ENCODE peak calls at places on chromosomes 13 and 19, in seven cellular contexts. One of them, this sample, is unnamed. For H3K9me3, the result is how much of the 10 kb centered on the place peaks cover.

GRCh38 chr19:15337202-15337601 is 4.9 kb upstream of the BRD4 start:
- DNase-seq in AG04450: no peak
- DNase-seq in CD4-positive, alpha-beta T cell: no peak
- DNase-seq in body of pancreas: no peak
- DNase-seq in fibroblast of lung: peak
- DNase-seq in ovary: no peak
- DNase-seq in A549: no peak
- DNase-seq in this sample: no peak

GRCh38 chr19:13634658-13635057 is 128.4 kb upstream of the CACNA1A start:
- DNase-seq in AG04450: no peak
- DNase-seq in CD4-positive, alpha-beta T cell: no peak
- DNase-seq in body of pancreas: no peak
- DNase-seq in fibroblast of lung: no peak
- DNase-seq in ovary: no peak
- DNase-seq in A549: no peak
- DNase-seq in this sample: no peak

GRCh38 chr13:28540612-28541011 is 45.7 kb upstream of the FLT1 start:
- DNase-seq in AG04450: no peak
- DNase-seq in CD4-positive, alpha-beta T cell: no peak
- DNase-seq in body of pancreas: no peak
- DNase-seq in fibroblast of lung: no peak
- DNase-seq in ovary: no peak
- DNase-seq in A549: no peak
- DNase-seq in this sample: no peak

GRCh38 chr19:47280183-47280797 is 5.6 kb downstream of the INAFM1 start:
- DNase-seq in AG04450: no peak
- DNase-seq in CD4-positive, alpha-beta T cell: peak
- DNase-seq in body of pancreas: no peak
- DNase-seq in fibroblast of lung: no peak
- DNase-seq in ovary: no peak
- DNase-seq in A549: peak
- DNase-seq in this sample: peak

GRCh38 chr19:5961969-5962945 is 15.7 kb downstream of the RANBP3 start:
- DNase-seq in AG04450: no peak
- DNase-seq in CD4-positive, alpha-beta T cell: peak
- DNase-seq in body of pancreas: peak
- DNase-seq in fibroblast of lung: peak
- DNase-seq in ovary: no peak
- DNase-seq in A549: no peak
- DNase-seq in this sample: peak

GRCh38 chr19:6773323-6773931 is 919 bp downstream of the VAV1 start:
- DNase-seq in AG04450: no peak
- DNase-seq in CD4-positive, alpha-beta T cell: peak
- DNase-seq in body of pancreas: no peak
- DNase-seq in fibroblast of lung: no peak
- DNase-seq in ovary: no peak
- DNase-seq in A549: no peak
- DNase-seq in this sample: no peak

GRCh38 chr19:35549174-35549788 is 3.9 kb downstream of the TMEM147 start:
- DNase-seq in AG04450: no peak
- DNase-seq in CD4-positive, alpha-beta T cell: peak
- DNase-seq in body of pancreas: peak
- DNase-seq in fibroblast of lung: peak
- DNase-seq in ovary: peak
- DNase-seq in A549: peak
- DNase-seq in this sample: peak

GRCh38 chr13:40181203-40181845 is 485.1 kb downstream of the FOXO1 start:
- DNase-seq in AG04450: no peak
- DNase-seq in CD4-positive, alpha-beta T cell: no peak
- DNase-seq in body of pancreas: peak
- DNase-seq in fibroblast of lung: peak
- DNase-seq in ovary: no peak
- DNase-seq in A549: no peak
- DNase-seq in this sample: no peak

GRCh38 chr19:45154064-45154827 is 6.5 kb downstream of the NKPD1 start:
- DNase-seq in AG04450: no peak
- DNase-seq in CD4-positive, alpha-beta T cell: no peak
- DNase-seq in body of pancreas: no peak
- DNase-seq in fibroblast of lung: peak
- DNase-seq in ovary: no peak
- DNase-seq in A549: no peak
- DNase-seq in this sample: no peak

GRCh38 chr19:48206402-48207093 is 36.1 kb downstream of the ZSWIM9 start:
- DNase-seq in AG04450: no peak
- DNase-seq in CD4-positive, alpha-beta T cell: no peak
- DNase-seq in body of pancreas: no peak
- DNase-seq in fibroblast of lung: no peak
- DNase-seq in ovary: no peak
- DNase-seq in A549: no peak
- DNase-seq in this sample: no peak

GRCh38 chr13:106468207-106468606 is 67.3 kb downstream of the EFNB2 start:
- DNase-seq in AG04450: no peak
- DNase-seq in CD4-positive, alpha-beta T cell: no peak
- DNase-seq in body of pancreas: no peak
- DNase-seq in fibroblast of lung: no peak
- DNase-seq in ovary: no peak
- DNase-seq in A549: no peak
- DNase-seq in this sample: no peak

GRCh38 chr13:96426160-96426559 is 336.3 kb downstream of the HS6ST3 start:
- DNase-seq in AG04450: no peak
- DNase-seq in CD4-positive, alpha-beta T cell: no peak
- DNase-seq in body of pancreas: no peak
- DNase-seq in fibroblast of lung: no peak
- DNase-seq in ovary: no peak
- DNase-seq in A549: no peak
- DNase-seq in this sample: no peak

GRCh38 chr13:94344126-94344863 is 135.2 kb downstream of the DCT start:
- DNase-seq in AG04450: no peak
- DNase-seq in CD4-positive, alpha-beta T cell: no peak
- DNase-seq in body of pancreas: no peak
- DNase-seq in fibroblast of lung: peak
- DNase-seq in ovary: no peak
- DNase-seq in A549: no peak
- DNase-seq in this sample: no peak

GRCh38 chr13:50125306-50125555 is 110.0 kb downstream of the KCNRG start:
- DNase-seq in AG04450: no peak
- DNase-seq in CD4-positive, alpha-beta T cell: no peak
- DNase-seq in body of pancreas: no peak
- DNase-seq in fibroblast of lung: no peak
- DNase-seq in ovary: no peak
- DNase-seq in A549: peak
- DNase-seq in this sample: no peak

GRCh38 chr13:23007430-23007829 is 173.3 kb upstream of the SGCG start:
- DNase-seq in AG04450: no peak
- DNase-seq in CD4-positive, alpha-beta T cell: no peak
- DNase-seq in body of pancreas: no peak
- DNase-seq in fibroblast of lung: no peak
- DNase-seq in ovary: peak
- DNase-seq in A549: no peak
- DNase-seq in this sample: no peak

GRCh38 chr19:49642488-49643035 is 553 bp downstream of the SCAF1 start:
- DNase-seq in AG04450: no peak
- DNase-seq in CD4-positive, alpha-beta T cell: no peak
- DNase-seq in body of pancreas: no peak
- DNase-seq in fibroblast of lung: no peak
- DNase-seq in ovary: peak
- DNase-seq in A549: no peak
- DNase-seq in this sample: no peak

GRCh38 chr13:34357435-34358232 is 539.7 kb downstream of the RFC3 start:
- DNase-seq in AG04450: peak
- DNase-seq in CD4-positive, alpha-beta T cell: no peak
- DNase-seq in body of pancreas: peak
- DNase-seq in fibroblast of lung: peak
- DNase-seq in ovary: no peak
- DNase-seq in A549: no peak
- DNase-seq in this sample: no peak

GRCh38 chr13:48838193-48839000 is 137.3 kb upstream of the FNDC3A start:
- DNase-seq in AG04450: peak
- DNase-seq in CD4-positive, alpha-beta T cell: no peak
- DNase-seq in body of pancreas: no peak
- DNase-seq in fibroblast of lung: no peak
- DNase-seq in ovary: no peak
- DNase-seq in A549: no peak
- DNase-seq in this sample: no peak

GRCh38 chr19:6021878-6022569 is 44.1 kb upstream of the RANBP3 start:
- DNase-seq in AG04450: peak
- DNase-seq in CD4-positive, alpha-beta T cell: peak
- DNase-seq in body of pancreas: peak
- DNase-seq in fibroblast of lung: peak
- DNase-seq in ovary: peak
- DNase-seq in A549: peak
- DNase-seq in this sample: peak

GRCh38 chr13:109779074-109779473 is 7.3 kb downstream of the IRS2 start:
- DNase-seq in AG04450: no peak
- DNase-seq in CD4-positive, alpha-beta T cell: peak
- DNase-seq in body of pancreas: no peak
- DNase-seq in fibroblast of lung: peak
- DNase-seq in ovary: no peak
- DNase-seq in A549: no peak
- DNase-seq in this sample: peak

GRCh38 chr13:100630564-100630963 is 42.0 kb upstream of the GGACT start:
- DNase-seq in AG04450: no peak
- DNase-seq in CD4-positive, alpha-beta T cell: no peak
- DNase-seq in body of pancreas: no peak
- DNase-seq in fibroblast of lung: no peak
- DNase-seq in ovary: no peak
- DNase-seq in A549: no peak
- DNase-seq in this sample: no peak

GRCh38 chr19:7533925-7534480 is 1.5 kb upstream of the PNPLA6 start:
- DNase-seq in AG04450: peak
- DNase-seq in CD4-positive, alpha-beta T cell: peak
- DNase-seq in body of pancreas: peak
- DNase-seq in fibroblast of lung: peak
- DNase-seq in ovary: peak
- DNase-seq in A549: peak
- DNase-seq in this sample: peak

GRCh38 chr13:94646904-94647303 is 45.2 kb downstream of the GPR180 start:
- DNase-seq in AG04450: no peak
- DNase-seq in CD4-positive, alpha-beta T cell: no peak
- DNase-seq in body of pancreas: no peak
- DNase-seq in fibroblast of lung: no peak
- DNase-seq in ovary: no peak
- DNase-seq in A549: no peak
- DNase-seq in this sample: no peak

GRCh38 chr19:4542896-4543351 is 3.1 kb upstream of the LRG1 start:
- DNase-seq in AG04450: no peak
- DNase-seq in CD4-positive, alpha-beta T cell: no peak
- DNase-seq in body of pancreas: no peak
- DNase-seq in fibroblast of lung: no peak
- DNase-seq in ovary: peak
- DNase-seq in A549: no peak
- DNase-seq in this sample: no peak

GRCh38 chr19:31171936-31172335 is 177.3 kb downstream of the TSHZ3 start:
- DNase-seq in AG04450: no peak
- DNase-seq in CD4-positive, alpha-beta T cell: no peak
- DNase-seq in body of pancreas: no peak
- DNase-seq in fibroblast of lung: no peak
- DNase-seq in ovary: no peak
- DNase-seq in A549: no peak
- DNase-seq in this sample: no peak
- H3K9me3 ChIP-seq in AG04450: under half
- H3K9me3 ChIP-seq in CD4-positive, alpha-beta T cell: under half
- H3K9me3 ChIP-seq in body of pancreas: under half
- H3K9me3 ChIP-seq in fibroblast of lung: under half
- H3K9me3 ChIP-seq in ovary: under half
- H3K9me3 ChIP-seq in A549: under half
- H3K9me3 ChIP-seq in this sample: under half

GRCh38 chr13:46032341-46032740 is 20.2 kb downstream of the ZC3H13 start:
- DNase-seq in AG04450: no peak
- DNase-seq in CD4-positive, alpha-beta T cell: no peak
- DNase-seq in body of pancreas: no peak
- DNase-seq in fibroblast of lung: no peak
- DNase-seq in ovary: no peak
- DNase-seq in A549: no peak
- DNase-seq in this sample: no peak
- H3K9me3 ChIP-seq in AG04450: under half
- H3K9me3 ChIP-seq in CD4-positive, alpha-beta T cell: under half
- H3K9me3 ChIP-seq in body of pancreas: under half
- H3K9me3 ChIP-seq in fibroblast of lung: under half
- H3K9me3 ChIP-seq in ovary: under half
- H3K9me3 ChIP-seq in A549: under half
- H3K9me3 ChIP-seq in this sample: under half

DNA sequence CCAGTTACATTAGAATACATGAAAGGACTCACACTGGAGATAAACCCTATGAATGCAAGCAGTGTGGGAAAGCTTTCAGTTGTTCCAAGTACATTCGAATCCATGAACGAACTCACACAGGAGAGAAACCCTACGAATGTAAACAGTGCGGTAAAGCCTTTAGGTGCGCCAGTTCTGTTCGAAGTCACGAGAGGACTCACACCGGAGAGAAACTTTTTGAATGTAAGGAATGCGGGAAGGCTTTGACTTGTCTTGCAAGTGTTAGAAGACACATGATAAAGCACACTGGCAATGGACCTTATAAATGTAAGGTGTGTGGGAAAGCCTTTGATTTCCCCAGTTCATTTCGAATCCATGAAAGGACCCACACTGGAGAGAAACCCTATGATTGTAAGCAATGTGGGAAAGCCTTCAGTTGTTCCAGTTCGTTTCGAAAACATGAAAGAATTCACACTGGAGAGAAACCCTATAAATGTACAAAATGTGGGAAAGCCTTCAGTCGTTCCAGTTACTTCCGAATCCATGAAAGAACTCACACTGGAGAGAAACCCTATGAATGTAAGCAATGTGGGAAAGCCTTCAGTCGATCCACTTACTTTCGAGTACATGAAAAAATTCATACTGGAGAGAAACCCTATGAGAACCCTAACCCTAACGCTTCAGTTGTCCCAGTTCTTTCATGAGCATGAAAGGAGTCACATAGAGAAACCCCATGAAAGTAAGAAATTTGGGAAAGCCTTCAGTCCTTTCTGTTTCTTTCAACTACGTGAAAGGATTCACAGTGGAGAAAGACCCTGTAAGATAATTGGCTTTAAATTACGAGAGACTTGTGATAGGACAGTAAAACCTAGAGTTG is 20.2 kb downstream of the ZNF627 start:
- DNase-seq in AG04450: no peak
- DNase-seq in CD4-positive, alpha-beta T cell: no peak
- DNase-seq in body of pancreas: no peak
- DNase-seq in fibroblast of lung: peak
- DNase-seq in ovary: no peak
- DNase-seq in A549: no peak
- DNase-seq in this sample: no peak
- H3K9me3 ChIP-seq in AG04450: half or more
- H3K9me3 ChIP-seq in CD4-positive, alpha-beta T cell: under half
- H3K9me3 ChIP-seq in body of pancreas: under half
- H3K9me3 ChIP-seq in fibroblast of lung: under half
- H3K9me3 ChIP-seq in ovary: under half
- H3K9me3 ChIP-seq in A549: half or more
- H3K9me3 ChIP-seq in this sample: under half

DNA sequence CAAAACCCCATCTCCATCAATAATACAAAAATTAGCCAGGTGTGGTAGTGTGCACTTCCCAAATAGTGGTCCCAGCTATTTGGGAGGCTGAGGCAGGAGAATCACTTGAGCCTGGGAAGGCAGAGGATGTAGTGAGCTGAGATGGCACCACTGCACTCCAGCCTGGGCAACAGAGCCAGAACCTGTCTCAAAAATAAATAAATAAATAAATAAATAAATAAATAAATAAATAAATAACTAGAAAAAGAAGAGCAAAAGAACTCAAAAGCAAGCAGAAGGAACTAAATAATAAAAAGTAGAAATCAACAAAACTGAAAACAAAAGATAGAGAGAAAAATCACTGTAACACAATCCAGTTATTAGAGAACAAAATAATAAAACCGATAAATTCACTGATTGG is 12.3 kb downstream of the ZNF585A start:
- DNase-seq in AG04450: no peak
- DNase-seq in CD4-positive, alpha-beta T cell: no peak
- DNase-seq in body of pancreas: no peak
- DNase-seq in fibroblast of lung: no peak
- DNase-seq in ovary: no peak
- DNase-seq in A549: no peak
- DNase-seq in this sample: no peak
- H3K9me3 ChIP-seq in AG04450: under half
- H3K9me3 ChIP-seq in CD4-positive, alpha-beta T cell: half or more
- H3K9me3 ChIP-seq in body of pancreas: half or more
- H3K9me3 ChIP-seq in fibroblast of lung: under half
- H3K9me3 ChIP-seq in ovary: under half
- H3K9me3 ChIP-seq in A549: half or more
- H3K9me3 ChIP-seq in this sample: under half